ENCODE peak calls at places on chromosomes 6 and 20, in nine cellular contexts. H, W, M, U, D, F, S, J and L are unnamed samples. For H3K4me1 and H3K36me3, the result is how much of the 10 kb centered on the place peaks cover.

GRCh38 chr6:24522090-24522820 is 27.5 kb downstream of the ALDH5A1 start:
- DNase-seq in U (peak), H (peak), D (no peak), M (peak), S (no peak), F (no peak), W (no peak), J (no peak), L (no peak)

GRCh38 chr6:108113557-108114519 is 39.3 kb upstream of the OSTM1 start:
- DNase-seq in U (no peak), M (peak), J (peak), W (peak), H (peak), F (peak), D (peak), S (no peak), L (peak)

GRCh38 chr20:7608246-7608645 is 332.0 kb downstream of the HAO1 start:
- DNase-seq in W (peak), M (no peak), J (no peak), F (no peak), S (no peak), U (no peak), H (peak), D (peak), L (no peak)

GRCh38 chr6:89281779-89282246 is 33.3 kb downstream of the GABRR2 start:
- DNase-seq in D (peak), U (no peak), F (no peak), J (no peak), M (peak), W (peak), H (peak), S (peak), L (no peak)

GRCh38 chr20:35476288-35476687 is 20.9 kb downstream of the CEP250 start:
- DNase-seq in H (no peak), W (no peak), F (no peak), J (no peak), M (no peak), D (no peak), S (no peak), U (no peak), L (no peak)

GRCh38 chr6:125868252-125868651 is 77.5 kb downstream of the NCOA7 start:
- DNase-seq in M (no peak), S (no peak), U (no peak), W (no peak), D (peak), H (no peak), F (no peak), J (no peak), L (no peak)

GRCh38 chr6:152110878-152111820 is 303.7 kb downstream of the ESR1 start:
- DNase-seq in S (no peak), H (peak), D (no peak), F (no peak), U (no peak), W (no peak), M (no peak), J (peak), L (no peak)

GRCh38 chr20:25254986-25255680 is 7.2 kb downstream of the PYGB start:
- DNase-seq in F (no peak), S (peak), J (peak), H (no peak), D (peak), W (peak), M (no peak), U (no peak), L (peak)

GRCh38 chr6:167731731-167732422 is 94.8 kb upstream of the AFDN start:
- DNase-seq in F (no peak), J (no peak), W (no peak), U (no peak), D (no peak), M (no peak), S (no peak), H (no peak), L (no peak)

GRCh38 chr6:85390105-85390728 is 59.7 kb upstream of the NT5E start:
- DNase-seq in M (peak), D (peak), F (no peak), U (no peak), J (no peak), W (no peak), S (peak), H (no peak), L (no peak)

GRCh38 chr6:161152904-161153662 is 120.8 kb downstream of the AGPAT4 start:
- DNase-seq in H (peak), F (no peak), W (no peak), J (no peak), M (no peak), S (no peak), D (peak), U (no peak), L (no peak)
- H3K4me1 ChIP-seq in H (under half), F (under half), W (under half), J (under half), M (under half), S (under half), D (under half), U (under half), L (under half)

DNA sequence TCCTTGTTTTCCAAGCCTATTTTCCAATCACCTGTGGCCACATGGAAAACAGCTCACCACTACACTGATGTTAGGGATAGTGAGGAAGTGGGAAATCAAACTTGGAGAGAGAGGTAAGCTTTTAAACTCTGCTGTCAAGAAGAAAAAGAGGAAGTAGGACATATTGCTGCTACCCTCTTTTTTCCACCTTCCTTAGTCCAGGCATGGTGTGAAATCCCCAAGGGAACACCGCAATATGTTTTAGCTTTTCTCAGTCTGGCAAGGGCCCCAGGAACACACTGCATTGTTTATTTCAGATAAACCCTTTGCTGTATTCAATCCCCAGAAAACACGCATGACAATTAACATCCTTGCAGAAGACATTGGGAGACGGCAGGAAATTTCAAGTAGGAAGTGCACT is 61.3 kb downstream of the HS3ST5 start:
- DNase-seq in W (peak), D (no peak), M (no peak), H (no peak), F (no peak), J (no peak), U (no peak), S (no peak), L (no peak)
- H3K4me3 ChIP-seq in W (no peak), D (no peak), M (no peak), H (no peak), F (no peak), J (no peak), U (no peak), S (no peak), L (no peak)

GRCh38 chr20:62893700-62894099 is 32.1 kb upstream of the TCFL5 start:
- DNase-seq in H (no peak), J (peak), F (no peak), U (no peak), D (peak), M (no peak), S (no peak), W (no peak), L (peak)
- H3K36me3 ChIP-seq in H (half or more), J (half or more), F (under half), U (under half), D (half or more), M (half or more), S (half or more), W (under half), L (under half)

GRCh38 chr6:15401769-15402250 is 155.9 kb downstream of the JARID2 start:
- DNase-seq in H (no peak), F (no peak), D (peak), U (no peak), J (no peak), W (no peak), S (no peak), M (no peak), L (no peak)
- H3K4me1 ChIP-seq in H (half or more), F (under half), D (under half), U (under half), J (half or more), W (under half), S (under half), M (under half), L (under half)

GRCh38 chr6:132814716-132815570 is 574 bp downstream of the RPS12 start:
- DNase-seq in H (no peak), F (no peak), U (no peak), M (no peak), D (peak), S (peak), J (no peak), W (peak), L (no peak)

GRCh38 chr6:132817554-132818403 is 3.4 kb downstream of the RPS12 start:
- DNase-seq in M (no peak), W (no peak), J (no peak), U (no peak), H (no peak), D (no peak), F (no peak), S (no peak), L (no peak)

GRCh38 chr6:132818404-132819359 is 4.3 kb downstream of the RPS12 start:
- DNase-seq in D (peak), S (no peak), J (no peak), W (no peak), M (peak), F (no peak), U (no peak), H (peak), L (no peak)

GRCh38 chr6:132819405-132820145 is 5.2 kb downstream of the RPS12 start:
- DNase-seq in D (peak), F (no peak), W (no peak), J (no peak), S (no peak), M (peak), H (no peak), U (no peak), L (no peak)

DNA sequence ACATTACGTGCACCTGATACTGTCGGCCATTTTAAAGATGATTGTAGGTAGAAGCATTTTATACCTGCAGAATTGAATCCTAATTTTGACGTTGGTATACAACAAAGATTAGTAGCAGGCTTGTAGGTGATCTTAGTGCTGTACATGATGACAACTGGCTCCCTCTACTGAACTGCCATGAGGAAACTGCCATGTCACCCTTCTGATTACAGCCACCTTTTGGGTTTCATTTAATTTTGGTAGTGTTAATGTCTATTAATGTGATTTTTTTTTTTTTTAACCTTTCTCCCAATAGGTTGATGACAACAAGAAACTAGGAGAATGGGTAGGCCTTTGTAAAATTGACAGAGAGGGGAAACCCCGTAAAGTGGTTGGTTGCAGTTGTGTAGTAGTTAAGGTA is 2.3 kb downstream of the RPS12 start:
- DNase-seq in S (no peak), U (no peak), W (no peak), J (no peak), H (no peak), M (no peak), F (no peak), D (peak), L (no peak)
- H3K4me3 ChIP-seq in S (no peak), U (peak), W (peak), J (peak), H (peak), M (no peak), F (no peak), D (peak), L (no peak)

GRCh38 chr6:26550250-26550993 is 12.3 kb downstream of the HMGN4 start:
- DNase-seq in S (peak), W (peak), F (peak), H (peak), M (peak), J (peak), U (no peak), D (peak), L (peak)
- H3K36me3 ChIP-seq in S (under half), W (under half), F (under half), H (under half), M (under half), J (under half), U (under half), D (under half), L (under half)

GRCh38 chr6:37491830-37492208 is 7.9 kb downstream of the CCDC167 start:
- DNase-seq in H (no peak), D (no peak), F (no peak), S (no peak), J (no peak), U (no peak), M (no peak), W (no peak), L (no peak)

GRCh38 chr6:37491161-37491829 is 8.4 kb downstream of the CCDC167 start:
- DNase-seq in S (no peak), D (no peak), M (no peak), U (no peak), F (no peak), W (no peak), J (no peak), H (no peak), L (no peak)

GRCh38 chr6:37489697-37490336 is 9.9 kb downstream of the CCDC167 start:
- DNase-seq in M (no peak), F (no peak), D (peak), H (no peak), U (no peak), J (no peak), W (no peak), S (no peak), L (no peak)

GRCh38 chr6:37492236-37493046 is 7.3 kb downstream of the CCDC167 start:
- DNase-seq in U (no peak), J (no peak), F (no peak), H (no peak), S (no peak), D (no peak), W (no peak), M (no peak), L (no peak)

GRCh38 chr6:37490466-37491015 is 9.2 kb downstream of the CCDC167 start:
- DNase-seq in S (no peak), J (no peak), F (no peak), D (no peak), W (no peak), H (no peak), U (no peak), M (no peak), L (no peak)
- H3K4me1 ChIP-seq in S (under half), J (under half), F (under half), D (under half), W (under half), H (under half), U (half or more), M (under half), L (under half)

GRCh38 chr6:35469711-35470662 is 1.8 kb downstream of the RPL10A start:
- DNase-seq in J (no peak), U (no peak), W (peak), D (peak), M (no peak), S (peak), F (peak), H (peak), L (no peak)

GRCh38 chr6:35471836-35472345 is 3.7 kb downstream of the RPL10A start:
- DNase-seq in J (no peak), W (no peak), U (no peak), S (no peak), M (no peak), H (peak), F (no peak), D (no peak), L (no peak)

GRCh38 chr6:35468980-35469710 is 944 bp downstream of the RPL10A start:
- DNase-seq in S (no peak), H (no peak), D (peak), W (no peak), F (peak), J (no peak), M (no peak), U (no peak), L (no peak)

GRCh38 chr6:35468181-35468979 is at the start of gene RPL10A:
- DNase-seq in F (peak), M (peak), D (peak), W (peak), S (peak), U (peak), J (peak), H (peak), L (peak)

GRCh38 chr6:35470663-35471120 is 2.5 kb downstream of the RPL10A start:
- DNase-seq in D (peak), M (no peak), W (no peak), U (no peak), H (no peak), S (no peak), J (no peak), F (no peak), L (no peak)
- H3K4me3 ChIP-seq in D (peak), M (no peak), W (peak), U (peak), H (no peak), S (no peak), J (peak), F (no peak), L (no peak)